ENCODE peak calls at places on chromosomes 5 and 9, in seven cellular contexts. One of them, this sample, is unnamed.

GRCh38 chr5:58294598-58295298 is 165.1 kb downstream of the PLK2 start:
- DNase-seq in C1 segment of cervical spinal cord: no peak
- DNase-seq in stimulated activated CD4-positive, alpha-beta T cell treated with anti-CD3 and anti-CD28 coated beads, Interleukin-4, amount 100 ng/mL, for 24 hours: no peak
- DNase-seq in stimulated activated naive CD4-positive, alpha-beta T cell treated with Interleukin-2 at 50 U/mL for 16 hours: no peak
- DNase-seq in lung: no peak
- DNase-seq in nephron progenitor cell: no peak
- DNase-seq in stimulated activated CD8-positive, alpha-beta memory T cell treated with anti-CD3 and anti-CD28 coated beads, Interleukin-4, amount 100 ng/mL, for 1 hour: no peak
- DNase-seq in this sample: no peak

GRCh38 chr9:27247756-27248155 is 49.2 kb downstream of the EQTN start:
- DNase-seq in stimulated activated CD8-positive, alpha-beta memory T cell treated with anti-CD3 and anti-CD28 coated beads, Interleukin-4, amount 100 ng/mL, for 1 hour: no peak
- DNase-seq in lung: peak
- DNase-seq in nephron progenitor cell: peak
- DNase-seq in stimulated activated naive CD4-positive, alpha-beta T cell treated with Interleukin-2 at 50 U/mL for 16 hours: no peak
- DNase-seq in stimulated activated CD4-positive, alpha-beta T cell treated with anti-CD3 and anti-CD28 coated beads, Interleukin-4, amount 100 ng/mL, for 24 hours: no peak
- DNase-seq in C1 segment of cervical spinal cord: no peak
- DNase-seq in this sample: no peak

GRCh38 chr5:77637170-77638074 is 1.1 kb downstream of the OTP start:
- DNase-seq in stimulated activated CD8-positive, alpha-beta memory T cell treated with anti-CD3 and anti-CD28 coated beads, Interleukin-4, amount 100 ng/mL, for 1 hour: no peak
- DNase-seq in C1 segment of cervical spinal cord: no peak
- DNase-seq in stimulated activated CD4-positive, alpha-beta T cell treated with anti-CD3 and anti-CD28 coated beads, Interleukin-4, amount 100 ng/mL, for 24 hours: no peak
- DNase-seq in stimulated activated naive CD4-positive, alpha-beta T cell treated with Interleukin-2 at 50 U/mL for 16 hours: no peak
- DNase-seq in nephron progenitor cell: peak
- DNase-seq in lung: no peak
- DNase-seq in this sample: no peak

GRCh38 chr5:53386341-53386740 is 94.1 kb upstream of the FST start:
- DNase-seq in stimulated activated CD8-positive, alpha-beta memory T cell treated with anti-CD3 and anti-CD28 coated beads, Interleukin-4, amount 100 ng/mL, for 1 hour: no peak
- DNase-seq in stimulated activated CD4-positive, alpha-beta T cell treated with anti-CD3 and anti-CD28 coated beads, Interleukin-4, amount 100 ng/mL, for 24 hours: no peak
- DNase-seq in nephron progenitor cell: no peak
- DNase-seq in C1 segment of cervical spinal cord: no peak
- DNase-seq in stimulated activated naive CD4-positive, alpha-beta T cell treated with Interleukin-2 at 50 U/mL for 16 hours: no peak
- DNase-seq in lung: no peak
- DNase-seq in this sample: no peak

GRCh38 chr5:119168401-119168800 is 97.5 kb downstream of the DMXL1 start:
- DNase-seq in nephron progenitor cell: no peak
- DNase-seq in C1 segment of cervical spinal cord: no peak
- DNase-seq in stimulated activated naive CD4-positive, alpha-beta T cell treated with Interleukin-2 at 50 U/mL for 16 hours: no peak
- DNase-seq in stimulated activated CD8-positive, alpha-beta memory T cell treated with anti-CD3 and anti-CD28 coated beads, Interleukin-4, amount 100 ng/mL, for 1 hour: no peak
- DNase-seq in stimulated activated CD4-positive, alpha-beta T cell treated with anti-CD3 and anti-CD28 coated beads, Interleukin-4, amount 100 ng/mL, for 24 hours: no peak
- DNase-seq in lung: no peak
- DNase-seq in this sample: no peak

GRCh38 chr5:151085517-151086031 is 4.7 kb upstream of the TNIP1 start:
- DNase-seq in stimulated activated CD8-positive, alpha-beta memory T cell treated with anti-CD3 and anti-CD28 coated beads, Interleukin-4, amount 100 ng/mL, for 1 hour: no peak
- DNase-seq in C1 segment of cervical spinal cord: no peak
- DNase-seq in stimulated activated naive CD4-positive, alpha-beta T cell treated with Interleukin-2 at 50 U/mL for 16 hours: peak
- DNase-seq in stimulated activated CD4-positive, alpha-beta T cell treated with anti-CD3 and anti-CD28 coated beads, Interleukin-4, amount 100 ng/mL, for 24 hours: peak
- DNase-seq in lung: peak
- DNase-seq in nephron progenitor cell: no peak
- DNase-seq in this sample: peak

GRCh38 chr9:11749396-11749795 is 943.8 kb upstream of the TYRP1 start:
- DNase-seq in C1 segment of cervical spinal cord: no peak
- DNase-seq in stimulated activated CD8-positive, alpha-beta memory T cell treated with anti-CD3 and anti-CD28 coated beads, Interleukin-4, amount 100 ng/mL, for 1 hour: no peak
- DNase-seq in stimulated activated naive CD4-positive, alpha-beta T cell treated with Interleukin-2 at 50 U/mL for 16 hours: no peak
- DNase-seq in stimulated activated CD4-positive, alpha-beta T cell treated with anti-CD3 and anti-CD28 coated beads, Interleukin-4, amount 100 ng/mL, for 24 hours: no peak
- DNase-seq in lung: no peak
- DNase-seq in nephron progenitor cell: no peak
- DNase-seq in this sample: no peak

GRCh38 chr5:177366528-177367322 is 9.0 kb downstream of the RGS14 start:
- DNase-seq in nephron progenitor cell: peak
- DNase-seq in C1 segment of cervical spinal cord: peak
- DNase-seq in stimulated activated naive CD4-positive, alpha-beta T cell treated with Interleukin-2 at 50 U/mL for 16 hours: no peak
- DNase-seq in lung: peak
- DNase-seq in stimulated activated CD4-positive, alpha-beta T cell treated with anti-CD3 and anti-CD28 coated beads, Interleukin-4, amount 100 ng/mL, for 24 hours: no peak
- DNase-seq in stimulated activated CD8-positive, alpha-beta memory T cell treated with anti-CD3 and anti-CD28 coated beads, Interleukin-4, amount 100 ng/mL, for 1 hour: no peak
- DNase-seq in this sample: no peak

GRCh38 chr5:169801324-169801777 is 164.3 kb downstream of the DOCK2 start:
- DNase-seq in stimulated activated naive CD4-positive, alpha-beta T cell treated with Interleukin-2 at 50 U/mL for 16 hours: no peak
- DNase-seq in nephron progenitor cell: no peak
- DNase-seq in C1 segment of cervical spinal cord: no peak
- DNase-seq in stimulated activated CD4-positive, alpha-beta T cell treated with anti-CD3 and anti-CD28 coated beads, Interleukin-4, amount 100 ng/mL, for 24 hours: no peak
- DNase-seq in lung: no peak
- DNase-seq in stimulated activated CD8-positive, alpha-beta memory T cell treated with anti-CD3 and anti-CD28 coated beads, Interleukin-4, amount 100 ng/mL, for 1 hour: no peak
- DNase-seq in this sample: no peak

GRCh38 chr9:87187656-87188055 is 240.3 kb upstream of the GAS1 start:
- DNase-seq in lung: no peak
- DNase-seq in stimulated activated naive CD4-positive, alpha-beta T cell treated with Interleukin-2 at 50 U/mL for 16 hours: no peak
- DNase-seq in stimulated activated CD4-positive, alpha-beta T cell treated with anti-CD3 and anti-CD28 coated beads, Interleukin-4, amount 100 ng/mL, for 24 hours: no peak
- DNase-seq in stimulated activated CD8-positive, alpha-beta memory T cell treated with anti-CD3 and anti-CD28 coated beads, Interleukin-4, amount 100 ng/mL, for 1 hour: no peak
- DNase-seq in C1 segment of cervical spinal cord: no peak
- DNase-seq in nephron progenitor cell: no peak
- DNase-seq in this sample: no peak

GRCh38 chr5:1652873-1653707 is 129.3 kb upstream of the LPCAT1 start:
- DNase-seq in lung: no peak
- DNase-seq in stimulated activated CD4-positive, alpha-beta T cell treated with anti-CD3 and anti-CD28 coated beads, Interleukin-4, amount 100 ng/mL, for 24 hours: no peak
- DNase-seq in C1 segment of cervical spinal cord: no peak
- DNase-seq in stimulated activated CD8-positive, alpha-beta memory T cell treated with anti-CD3 and anti-CD28 coated beads, Interleukin-4, amount 100 ng/mL, for 1 hour: no peak
- DNase-seq in stimulated activated naive CD4-positive, alpha-beta T cell treated with Interleukin-2 at 50 U/mL for 16 hours: no peak
- DNase-seq in nephron progenitor cell: no peak
- DNase-seq in this sample: peak

GRCh38 chr5:132100672-132101261 is 27.2 kb downstream of the CSF2 start:
- DNase-seq in C1 segment of cervical spinal cord: no peak
- DNase-seq in nephron progenitor cell: no peak
- DNase-seq in stimulated activated CD8-positive, alpha-beta memory T cell treated with anti-CD3 and anti-CD28 coated beads, Interleukin-4, amount 100 ng/mL, for 1 hour: no peak
- DNase-seq in stimulated activated CD4-positive, alpha-beta T cell treated with anti-CD3 and anti-CD28 coated beads, Interleukin-4, amount 100 ng/mL, for 24 hours: peak
- DNase-seq in stimulated activated naive CD4-positive, alpha-beta T cell treated with Interleukin-2 at 50 U/mL for 16 hours: peak
- DNase-seq in lung: no peak
- DNase-seq in this sample: no peak

GRCh38 chr5:178450121-178450631 is 140.0 kb downstream of the COL23A1 start:
- DNase-seq in stimulated activated naive CD4-positive, alpha-beta T cell treated with Interleukin-2 at 50 U/mL for 16 hours: no peak
- DNase-seq in C1 segment of cervical spinal cord: no peak
- DNase-seq in stimulated activated CD4-positive, alpha-beta T cell treated with anti-CD3 and anti-CD28 coated beads, Interleukin-4, amount 100 ng/mL, for 24 hours: no peak
- DNase-seq in lung: no peak
- DNase-seq in nephron progenitor cell: no peak
- DNase-seq in stimulated activated CD8-positive, alpha-beta memory T cell treated with anti-CD3 and anti-CD28 coated beads, Interleukin-4, amount 100 ng/mL, for 1 hour: no peak
- DNase-seq in this sample: no peak

GRCh38 chr9:88532320-88532719 is 2.7 kb upstream of the NXNL2 start:
- DNase-seq in lung: peak
- DNase-seq in stimulated activated naive CD4-positive, alpha-beta T cell treated with Interleukin-2 at 50 U/mL for 16 hours: no peak
- DNase-seq in stimulated activated CD4-positive, alpha-beta T cell treated with anti-CD3 and anti-CD28 coated beads, Interleukin-4, amount 100 ng/mL, for 24 hours: no peak
- DNase-seq in C1 segment of cervical spinal cord: no peak
- DNase-seq in stimulated activated CD8-positive, alpha-beta memory T cell treated with anti-CD3 and anti-CD28 coated beads, Interleukin-4, amount 100 ng/mL, for 1 hour: no peak
- DNase-seq in nephron progenitor cell: peak
- DNase-seq in this sample: no peak

GRCh38 chr9:18526686-18527085 is 52.7 kb downstream of the ADAMTSL1 start:
- DNase-seq in stimulated activated naive CD4-positive, alpha-beta T cell treated with Interleukin-2 at 50 U/mL for 16 hours: no peak
- DNase-seq in C1 segment of cervical spinal cord: no peak
- DNase-seq in stimulated activated CD8-positive, alpha-beta memory T cell treated with anti-CD3 and anti-CD28 coated beads, Interleukin-4, amount 100 ng/mL, for 1 hour: no peak
- DNase-seq in nephron progenitor cell: no peak
- DNase-seq in stimulated activated CD4-positive, alpha-beta T cell treated with anti-CD3 and anti-CD28 coated beads, Interleukin-4, amount 100 ng/mL, for 24 hours: no peak
- DNase-seq in lung: no peak
- DNase-seq in this sample: no peak

GRCh38 chr9:101486693-101487442 is 46.8 kb upstream of the RNF20 start:
- DNase-seq in stimulated activated CD8-positive, alpha-beta memory T cell treated with anti-CD3 and anti-CD28 coated beads, Interleukin-4, amount 100 ng/mL, for 1 hour: no peak
- DNase-seq in stimulated activated naive CD4-positive, alpha-beta T cell treated with Interleukin-2 at 50 U/mL for 16 hours: no peak
- DNase-seq in C1 segment of cervical spinal cord: peak
- DNase-seq in stimulated activated CD4-positive, alpha-beta T cell treated with anti-CD3 and anti-CD28 coated beads, Interleukin-4, amount 100 ng/mL, for 24 hours: no peak
- DNase-seq in lung: peak
- DNase-seq in nephron progenitor cell: peak
- DNase-seq in this sample: no peak

GRCh38 chr5:133285583-133286021 is 233.8 kb downstream of the HSPA4 start:
- DNase-seq in stimulated activated CD8-positive, alpha-beta memory T cell treated with anti-CD3 and anti-CD28 coated beads, Interleukin-4, amount 100 ng/mL, for 1 hour: no peak
- DNase-seq in lung: no peak
- DNase-seq in C1 segment of cervical spinal cord: no peak
- DNase-seq in stimulated activated naive CD4-positive, alpha-beta T cell treated with Interleukin-2 at 50 U/mL for 16 hours: no peak
- DNase-seq in stimulated activated CD4-positive, alpha-beta T cell treated with anti-CD3 and anti-CD28 coated beads, Interleukin-4, amount 100 ng/mL, for 24 hours: no peak
- DNase-seq in nephron progenitor cell: no peak
- DNase-seq in this sample: no peak

GRCh38 chr5:58921106-58921505 is 338.2 kb downstream of the RAB3C start:
- DNase-seq in lung: no peak
- DNase-seq in stimulated activated CD4-positive, alpha-beta T cell treated with anti-CD3 and anti-CD28 coated beads, Interleukin-4, amount 100 ng/mL, for 24 hours: no peak
- DNase-seq in stimulated activated CD8-positive, alpha-beta memory T cell treated with anti-CD3 and anti-CD28 coated beads, Interleukin-4, amount 100 ng/mL, for 1 hour: no peak
- DNase-seq in nephron progenitor cell: no peak
- DNase-seq in C1 segment of cervical spinal cord: no peak
- DNase-seq in stimulated activated naive CD4-positive, alpha-beta T cell treated with Interleukin-2 at 50 U/mL for 16 hours: no peak
- DNase-seq in this sample: no peak

GRCh38 chr5:33476992-33477391 is 36.2 kb downstream of the TARS1 start:
- DNase-seq in lung: no peak
- DNase-seq in C1 segment of cervical spinal cord: peak
- DNase-seq in stimulated activated naive CD4-positive, alpha-beta T cell treated with Interleukin-2 at 50 U/mL for 16 hours: no peak
- DNase-seq in stimulated activated CD8-positive, alpha-beta memory T cell treated with anti-CD3 and anti-CD28 coated beads, Interleukin-4, amount 100 ng/mL, for 1 hour: no peak
- DNase-seq in nephron progenitor cell: no peak
- DNase-seq in stimulated activated CD4-positive, alpha-beta T cell treated with anti-CD3 and anti-CD28 coated beads, Interleukin-4, amount 100 ng/mL, for 24 hours: no peak
- DNase-seq in this sample: no peak

GRCh38 chr9:78860806-78861475 is 564.0 kb downstream of the PSAT1 start:
- DNase-seq in stimulated activated CD8-positive, alpha-beta memory T cell treated with anti-CD3 and anti-CD28 coated beads, Interleukin-4, amount 100 ng/mL, for 1 hour: no peak
- DNase-seq in stimulated activated CD4-positive, alpha-beta T cell treated with anti-CD3 and anti-CD28 coated beads, Interleukin-4, amount 100 ng/mL, for 24 hours: no peak
- DNase-seq in lung: no peak
- DNase-seq in stimulated activated naive CD4-positive, alpha-beta T cell treated with Interleukin-2 at 50 U/mL for 16 hours: no peak
- DNase-seq in C1 segment of cervical spinal cord: no peak
- DNase-seq in nephron progenitor cell: no peak
- DNase-seq in this sample: no peak

GRCh38 chr5:9869616-9870288 is 239.6 kb upstream of the TAS2R1 start:
- DNase-seq in stimulated activated CD4-positive, alpha-beta T cell treated with anti-CD3 and anti-CD28 coated beads, Interleukin-4, amount 100 ng/mL, for 24 hours: no peak
- DNase-seq in stimulated activated CD8-positive, alpha-beta memory T cell treated with anti-CD3 and anti-CD28 coated beads, Interleukin-4, amount 100 ng/mL, for 1 hour: no peak
- DNase-seq in nephron progenitor cell: no peak
- DNase-seq in lung: no peak
- DNase-seq in stimulated activated naive CD4-positive, alpha-beta T cell treated with Interleukin-2 at 50 U/mL for 16 hours: no peak
- DNase-seq in C1 segment of cervical spinal cord: no peak
- DNase-seq in this sample: no peak

GRCh38 chr5:76585783-76586217 is 37.4 kb downstream of the F2RL2 start:
- DNase-seq in nephron progenitor cell: no peak
- DNase-seq in stimulated activated CD4-positive, alpha-beta T cell treated with anti-CD3 and anti-CD28 coated beads, Interleukin-4, amount 100 ng/mL, for 24 hours: no peak
- DNase-seq in stimulated activated naive CD4-positive, alpha-beta T cell treated with Interleukin-2 at 50 U/mL for 16 hours: no peak
- DNase-seq in C1 segment of cervical spinal cord: no peak
- DNase-seq in stimulated activated CD8-positive, alpha-beta memory T cell treated with anti-CD3 and anti-CD28 coated beads, Interleukin-4, amount 100 ng/mL, for 1 hour: no peak
- DNase-seq in lung: no peak
- DNase-seq in this sample: no peak

GRCh38 chr9:114754574-114754973 is 51.3 kb downstream of the TNFSF15 start:
- DNase-seq in stimulated activated CD4-positive, alpha-beta T cell treated with anti-CD3 and anti-CD28 coated beads, Interleukin-4, amount 100 ng/mL, for 24 hours: no peak
- DNase-seq in stimulated activated CD8-positive, alpha-beta memory T cell treated with anti-CD3 and anti-CD28 coated beads, Interleukin-4, amount 100 ng/mL, for 1 hour: no peak
- DNase-seq in lung: no peak
- DNase-seq in C1 segment of cervical spinal cord: no peak
- DNase-seq in nephron progenitor cell: no peak
- DNase-seq in stimulated activated naive CD4-positive, alpha-beta T cell treated with Interleukin-2 at 50 U/mL for 16 hours: no peak
- DNase-seq in this sample: no peak

GRCh38 chr9:121576281-121577075 is 75.0 kb upstream of the DAB2IP start:
- DNase-seq in stimulated activated naive CD4-positive, alpha-beta T cell treated with Interleukin-2 at 50 U/mL for 16 hours: no peak
- DNase-seq in C1 segment of cervical spinal cord: no peak
- DNase-seq in stimulated activated CD4-positive, alpha-beta T cell treated with anti-CD3 and anti-CD28 coated beads, Interleukin-4, amount 100 ng/mL, for 24 hours: no peak
- DNase-seq in lung: no peak
- DNase-seq in stimulated activated CD8-positive, alpha-beta memory T cell treated with anti-CD3 and anti-CD28 coated beads, Interleukin-4, amount 100 ng/mL, for 1 hour: no peak
- DNase-seq in nephron progenitor cell: no peak
- DNase-seq in this sample: no peak

GRCh38 chr5:56625577-56625976 is 189.8 kb upstream of the MAP3K1 start:
- DNase-seq in stimulated activated naive CD4-positive, alpha-beta T cell treated with Interleukin-2 at 50 U/mL for 16 hours: no peak
- DNase-seq in nephron progenitor cell: no peak
- DNase-seq in lung: no peak
- DNase-seq in stimulated activated CD8-positive, alpha-beta memory T cell treated with anti-CD3 and anti-CD28 coated beads, Interleukin-4, amount 100 ng/mL, for 1 hour: no peak
- DNase-seq in C1 segment of cervical spinal cord: no peak
- DNase-seq in stimulated activated CD4-positive, alpha-beta T cell treated with anti-CD3 and anti-CD28 coated beads, Interleukin-4, amount 100 ng/mL, for 24 hours: no peak
- DNase-seq in this sample: no peak

GRCh38 chr5:32504923-32505596 is 60.5 kb upstream of the ZFR start:
- DNase-seq in stimulated activated naive CD4-positive, alpha-beta T cell treated with Interleukin-2 at 50 U/mL for 16 hours: no peak
- DNase-seq in stimulated activated CD8-positive, alpha-beta memory T cell treated with anti-CD3 and anti-CD28 coated beads, Interleukin-4, amount 100 ng/mL, for 1 hour: no peak
- DNase-seq in stimulated activated CD4-positive, alpha-beta T cell treated with anti-CD3 and anti-CD28 coated beads, Interleukin-4, amount 100 ng/mL, for 24 hours: no peak
- DNase-seq in nephron progenitor cell: peak
- DNase-seq in C1 segment of cervical spinal cord: no peak
- DNase-seq in lung: no peak
- DNase-seq in this sample: no peak

GRCh38 chr9:32677931-32678330 is 42.5 kb upstream of the TAF1L start:
- DNase-seq in nephron progenitor cell: no peak
- DNase-seq in C1 segment of cervical spinal cord: no peak
- DNase-seq in lung: no peak
- DNase-seq in stimulated activated naive CD4-positive, alpha-beta T cell treated with Interleukin-2 at 50 U/mL for 16 hours: no peak
- DNase-seq in stimulated activated CD4-positive, alpha-beta T cell treated with anti-CD3 and anti-CD28 coated beads, Interleukin-4, amount 100 ng/mL, for 24 hours: no peak
- DNase-seq in stimulated activated CD8-positive, alpha-beta memory T cell treated with anti-CD3 and anti-CD28 coated beads, Interleukin-4, amount 100 ng/mL, for 1 hour: no peak
- DNase-seq in this sample: no peak

GRCh38 chr5:180352116-180352975 is 790 bp downstream of the GFPT2 start:
- DNase-seq in nephron progenitor cell: peak
- DNase-seq in stimulated activated CD4-positive, alpha-beta T cell treated with anti-CD3 and anti-CD28 coated beads, Interleukin-4, amount 100 ng/mL, for 24 hours: no peak
- DNase-seq in stimulated activated CD8-positive, alpha-beta memory T cell treated with anti-CD3 and anti-CD28 coated beads, Interleukin-4, amount 100 ng/mL, for 1 hour: no peak
- DNase-seq in C1 segment of cervical spinal cord: peak
- DNase-seq in stimulated activated naive CD4-positive, alpha-beta T cell treated with Interleukin-2 at 50 U/mL for 16 hours: no peak
- DNase-seq in lung: no peak
- DNase-seq in this sample: no peak

GRCh38 chr9:125426926-125427325 is 165.3 kb downstream of the GAPVD1 start:
- DNase-seq in stimulated activated CD4-positive, alpha-beta T cell treated with anti-CD3 and anti-CD28 coated beads, Interleukin-4, amount 100 ng/mL, for 24 hours: no peak
- DNase-seq in stimulated activated CD8-positive, alpha-beta memory T cell treated with anti-CD3 and anti-CD28 coated beads, Interleukin-4, amount 100 ng/mL, for 1 hour: no peak
- DNase-seq in stimulated activated naive CD4-positive, alpha-beta T cell treated with Interleukin-2 at 50 U/mL for 16 hours: no peak
- DNase-seq in C1 segment of cervical spinal cord: no peak
- DNase-seq in lung: no peak
- DNase-seq in nephron progenitor cell: no peak
- DNase-seq in this sample: no peak

GRCh38 chr9:28365736-28366135 is 792.5 kb upstream of the C9orf72 start:
- DNase-seq in lung: no peak
- DNase-seq in stimulated activated CD8-positive, alpha-beta memory T cell treated with anti-CD3 and anti-CD28 coated beads, Interleukin-4, amount 100 ng/mL, for 1 hour: no peak
- DNase-seq in stimulated activated CD4-positive, alpha-beta T cell treated with anti-CD3 and anti-CD28 coated beads, Interleukin-4, amount 100 ng/mL, for 24 hours: no peak
- DNase-seq in C1 segment of cervical spinal cord: no peak
- DNase-seq in nephron progenitor cell: no peak
- DNase-seq in stimulated activated naive CD4-positive, alpha-beta T cell treated with Interleukin-2 at 50 U/mL for 16 hours: no peak
- DNase-seq in this sample: no peak

GRCh38 chr9:79745752-79746336 is 174.1 kb downstream of the TLE4 start:
- DNase-seq in lung: no peak
- DNase-seq in stimulated activated CD8-positive, alpha-beta memory T cell treated with anti-CD3 and anti-CD28 coated beads, Interleukin-4, amount 100 ng/mL, for 1 hour: no peak
- DNase-seq in stimulated activated CD4-positive, alpha-beta T cell treated with anti-CD3 and anti-CD28 coated beads, Interleukin-4, amount 100 ng/mL, for 24 hours: no peak
- DNase-seq in nephron progenitor cell: no peak
- DNase-seq in stimulated activated naive CD4-positive, alpha-beta T cell treated with Interleukin-2 at 50 U/mL for 16 hours: no peak
- DNase-seq in C1 segment of cervical spinal cord: no peak
- DNase-seq in this sample: no peak

GRCh38 chr5:32990593-32991415 is 279.7 kb downstream of the NPR3 start:
- DNase-seq in stimulated activated CD8-positive, alpha-beta memory T cell treated with anti-CD3 and anti-CD28 coated beads, Interleukin-4, amount 100 ng/mL, for 1 hour: no peak
- DNase-seq in stimulated activated CD4-positive, alpha-beta T cell treated with anti-CD3 and anti-CD28 coated beads, Interleukin-4, amount 100 ng/mL, for 24 hours: no peak
- DNase-seq in lung: no peak
- DNase-seq in nephron progenitor cell: no peak
- DNase-seq in stimulated activated naive CD4-positive, alpha-beta T cell treated with Interleukin-2 at 50 U/mL for 16 hours: no peak
- DNase-seq in C1 segment of cervical spinal cord: no peak
- DNase-seq in this sample: no peak

GRCh38 chr5:146368137-146368536 is 29.5 kb downstream of the POU4F3 start:
- DNase-seq in stimulated activated CD8-positive, alpha-beta memory T cell treated with anti-CD3 and anti-CD28 coated beads, Interleukin-4, amount 100 ng/mL, for 1 hour: no peak
- DNase-seq in stimulated activated naive CD4-positive, alpha-beta T cell treated with Interleukin-2 at 50 U/mL for 16 hours: no peak
- DNase-seq in lung: no peak
- DNase-seq in C1 segment of cervical spinal cord: no peak
- DNase-seq in nephron progenitor cell: no peak
- DNase-seq in stimulated activated CD4-positive, alpha-beta T cell treated with anti-CD3 and anti-CD28 coated beads, Interleukin-4, amount 100 ng/mL, for 24 hours: no peak
- DNase-seq in this sample: no peak

GRCh38 chr9:87109851-87110250 is 162.5 kb upstream of the GAS1 start:
- DNase-seq in stimulated activated naive CD4-positive, alpha-beta T cell treated with Interleukin-2 at 50 U/mL for 16 hours: no peak
- DNase-seq in C1 segment of cervical spinal cord: no peak
- DNase-seq in lung: no peak
- DNase-seq in nephron progenitor cell: no peak
- DNase-seq in stimulated activated CD8-positive, alpha-beta memory T cell treated with anti-CD3 and anti-CD28 coated beads, Interleukin-4, amount 100 ng/mL, for 1 hour: no peak
- DNase-seq in stimulated activated CD4-positive, alpha-beta T cell treated with anti-CD3 and anti-CD28 coated beads, Interleukin-4, amount 100 ng/mL, for 24 hours: no peak
- DNase-seq in this sample: no peak

GRCh38 chr9:135702002-135702721 is at the start of gene KCNT1:
- DNase-seq in stimulated activated naive CD4-positive, alpha-beta T cell treated with Interleukin-2 at 50 U/mL for 16 hours: no peak
- DNase-seq in lung: no peak
- DNase-seq in C1 segment of cervical spinal cord: no peak
- DNase-seq in nephron progenitor cell: peak
- DNase-seq in stimulated activated CD8-positive, alpha-beta memory T cell treated with anti-CD3 and anti-CD28 coated beads, Interleukin-4, amount 100 ng/mL, for 1 hour: no peak
- DNase-seq in stimulated activated CD4-positive, alpha-beta T cell treated with anti-CD3 and anti-CD28 coated beads, Interleukin-4, amount 100 ng/mL, for 24 hours: peak
- DNase-seq in this sample: peak

GRCh38 chr5:2582507-2582906 is 169.0 kb downstream of the IRX2 start:
- DNase-seq in stimulated activated naive CD4-positive, alpha-beta T cell treated with Interleukin-2 at 50 U/mL for 16 hours: no peak
- DNase-seq in C1 segment of cervical spinal cord: no peak
- DNase-seq in stimulated activated CD4-positive, alpha-beta T cell treated with anti-CD3 and anti-CD28 coated beads, Interleukin-4, amount 100 ng/mL, for 24 hours: no peak
- DNase-seq in lung: no peak
- DNase-seq in nephron progenitor cell: no peak
- DNase-seq in stimulated activated CD8-positive, alpha-beta memory T cell treated with anti-CD3 and anti-CD28 coated beads, Interleukin-4, amount 100 ng/mL, for 1 hour: no peak
- DNase-seq in this sample: no peak

GRCh38 chr9:135100241-135101067 is 13.0 kb downstream of the OLFM1 start:
- DNase-seq in stimulated activated CD8-positive, alpha-beta memory T cell treated with anti-CD3 and anti-CD28 coated beads, Interleukin-4, amount 100 ng/mL, for 1 hour: no peak
- DNase-seq in stimulated activated CD4-positive, alpha-beta T cell treated with anti-CD3 and anti-CD28 coated beads, Interleukin-4, amount 100 ng/mL, for 24 hours: no peak
- DNase-seq in lung: no peak
- DNase-seq in stimulated activated naive CD4-positive, alpha-beta T cell treated with Interleukin-2 at 50 U/mL for 16 hours: no peak
- DNase-seq in C1 segment of cervical spinal cord: no peak
- DNase-seq in nephron progenitor cell: no peak
- DNase-seq in this sample: no peak

GRCh38 chr5:125038477-125038876 is 292.0 kb upstream of the ZNF608 start:
- DNase-seq in nephron progenitor cell: no peak
- DNase-seq in stimulated activated naive CD4-positive, alpha-beta T cell treated with Interleukin-2 at 50 U/mL for 16 hours: no peak
- DNase-seq in lung: no peak
- DNase-seq in stimulated activated CD4-positive, alpha-beta T cell treated with anti-CD3 and anti-CD28 coated beads, Interleukin-4, amount 100 ng/mL, for 24 hours: no peak
- DNase-seq in C1 segment of cervical spinal cord: no peak
- DNase-seq in stimulated activated CD8-positive, alpha-beta memory T cell treated with anti-CD3 and anti-CD28 coated beads, Interleukin-4, amount 100 ng/mL, for 1 hour: no peak
- DNase-seq in this sample: no peak